ENCODE peak calls at places on chromosomes 5 and 9, in nine cellular contexts. One of them, this sample, is unnamed.

GRCh38 chr5:33433303-33434255 is 7.2 kb upstream of the TARS1 start:
- DNase-seq in right atrium auricular region: no peak
- DNase-seq in tibial artery: no peak
- DNase-seq in HFF-Myc: no peak
- DNase-seq in endothelial cell: no peak
- DNase-seq in A549: no peak
- DNase-seq in HCT116: no peak
- DNase-seq in cardiac fibroblast: peak
- DNase-seq in GM12865: no peak
- DNase-seq in this sample: no peak

GRCh38 chr9:13424204-13424603 is 144.7 kb upstream of the MPDZ start:
- DNase-seq in right atrium auricular region: no peak
- DNase-seq in tibial artery: no peak
- DNase-seq in HFF-Myc: no peak
- DNase-seq in endothelial cell: no peak
- DNase-seq in A549: peak
- DNase-seq in HCT116: no peak
- DNase-seq in cardiac fibroblast: no peak
- DNase-seq in GM12865: no peak
- DNase-seq in this sample: peak

GRCh38 chr5:125865166-125865815 is 557.9 kb upstream of the GRAMD2B start:
- DNase-seq in right atrium auricular region: no peak
- DNase-seq in tibial artery: no peak
- DNase-seq in HFF-Myc: no peak
- DNase-seq in endothelial cell: no peak
- DNase-seq in A549: no peak
- DNase-seq in HCT116: no peak
- DNase-seq in cardiac fibroblast: peak
- DNase-seq in GM12865: no peak
- DNase-seq in this sample: peak

GRCh38 chr9:78210841-78211301 is 25.0 kb upstream of the CEP78 start:
- DNase-seq in right atrium auricular region: no peak
- DNase-seq in tibial artery: no peak
- DNase-seq in HFF-Myc: no peak
- DNase-seq in endothelial cell: no peak
- DNase-seq in A549: no peak
- DNase-seq in HCT116: no peak
- DNase-seq in cardiac fibroblast: no peak
- DNase-seq in GM12865: peak
- DNase-seq in this sample: no peak

GRCh38 chr9:69542048-69542447 is 130.1 kb downstream of the APBA1 start:
- DNase-seq in right atrium auricular region: no peak
- DNase-seq in tibial artery: no peak
- DNase-seq in HFF-Myc: no peak
- DNase-seq in endothelial cell: no peak
- DNase-seq in A549: no peak
- DNase-seq in HCT116: no peak
- DNase-seq in cardiac fibroblast: no peak
- DNase-seq in GM12865: no peak
- DNase-seq in this sample: no peak

GRCh38 chr5:3852154-3852930 is 256.7 kb downstream of the IRX1 start:
- DNase-seq in right atrium auricular region: no peak
- DNase-seq in tibial artery: no peak
- DNase-seq in HFF-Myc: no peak
- DNase-seq in endothelial cell: no peak
- DNase-seq in A549: no peak
- DNase-seq in HCT116: no peak
- DNase-seq in cardiac fibroblast: peak
- DNase-seq in GM12865: no peak
- DNase-seq in this sample: no peak

GRCh38 chr5:174335682-174336364 is 290.3 kb downstream of the NSG2 start:
- DNase-seq in right atrium auricular region: no peak
- DNase-seq in tibial artery: no peak
- DNase-seq in HFF-Myc: no peak
- DNase-seq in endothelial cell: no peak
- DNase-seq in A549: no peak
- DNase-seq in HCT116: no peak
- DNase-seq in cardiac fibroblast: no peak
- DNase-seq in GM12865: no peak
- DNase-seq in this sample: no peak

GRCh38 chr9:69168709-69169217 is 5.3 kb upstream of the TJP2 start:
- DNase-seq in right atrium auricular region: no peak
- DNase-seq in tibial artery: no peak
- DNase-seq in HFF-Myc: no peak
- DNase-seq in endothelial cell: no peak
- DNase-seq in A549: no peak
- DNase-seq in HCT116: no peak
- DNase-seq in cardiac fibroblast: peak
- DNase-seq in GM12865: peak
- DNase-seq in this sample: peak

GRCh38 chr9:37801287-37801850 is 772 bp downstream of the DCAF10 start:
- DNase-seq in right atrium auricular region: no peak
- DNase-seq in tibial artery: no peak
- DNase-seq in HFF-Myc: no peak
- DNase-seq in endothelial cell: peak
- DNase-seq in A549: peak
- DNase-seq in HCT116: no peak
- DNase-seq in cardiac fibroblast: peak
- DNase-seq in GM12865: peak
- DNase-seq in this sample: peak

GRCh38 chr5:133247881-133248642 is 196.2 kb downstream of the HSPA4 start:
- DNase-seq in right atrium auricular region: no peak
- DNase-seq in tibial artery: no peak
- DNase-seq in HFF-Myc: no peak
- DNase-seq in endothelial cell: peak
- DNase-seq in A549: peak
- DNase-seq in HCT116: peak
- DNase-seq in cardiac fibroblast: peak
- DNase-seq in GM12865: peak
- DNase-seq in this sample: peak

GRCh38 chr5:172439785-172440480 is 14.4 kb downstream of the SH3PXD2B start:
- DNase-seq in right atrium auricular region: no peak
- DNase-seq in tibial artery: peak
- DNase-seq in HFF-Myc: no peak
- DNase-seq in endothelial cell: no peak
- DNase-seq in A549: no peak
- DNase-seq in HCT116: no peak
- DNase-seq in cardiac fibroblast: no peak
- DNase-seq in GM12865: no peak
- DNase-seq in this sample: no peak

GRCh38 chr5:130231786-130232185 is 327.5 kb downstream of the CHSY3 start:
- DNase-seq in right atrium auricular region: no peak
- DNase-seq in tibial artery: no peak
- DNase-seq in HFF-Myc: no peak
- DNase-seq in endothelial cell: no peak
- DNase-seq in A549: no peak
- DNase-seq in HCT116: no peak
- DNase-seq in cardiac fibroblast: no peak
- DNase-seq in GM12865: no peak
- DNase-seq in this sample: no peak
- TF ChIP-seq CTCF in right atrium auricular region: no peak
- TF ChIP-seq CTCF in tibial artery: no peak
- TF ChIP-seq CTCF in HFF-Myc: no peak
- TF ChIP-seq CTCF in endothelial cell: no peak
- TF ChIP-seq CTCF in A549: no peak
- TF ChIP-seq CTCF in HCT116: no peak
- TF ChIP-seq CTCF in cardiac fibroblast: no peak
- TF ChIP-seq CTCF in GM12865: no peak
- TF ChIP-seq CTCF in this sample: no peak

GRCh38 chr5:149406203-149406978 is 27.3 kb upstream of the IL17B start:
- DNase-seq in right atrium auricular region: no peak
- DNase-seq in tibial artery: peak
- DNase-seq in HFF-Myc: peak
- DNase-seq in endothelial cell: no peak
- DNase-seq in A549: no peak
- DNase-seq in HCT116: no peak
- DNase-seq in cardiac fibroblast: peak
- DNase-seq in GM12865: no peak
- DNase-seq in this sample: no peak
- TF ChIP-seq CTCF in right atrium auricular region: no peak
- TF ChIP-seq CTCF in tibial artery: peak
- TF ChIP-seq CTCF in HFF-Myc: no peak
- TF ChIP-seq CTCF in endothelial cell: no peak
- TF ChIP-seq CTCF in A549: no peak
- TF ChIP-seq CTCF in HCT116: no peak
- TF ChIP-seq CTCF in cardiac fibroblast: peak
- TF ChIP-seq CTCF in GM12865: no peak
- TF ChIP-seq CTCF in this sample: no peak

DNA sequence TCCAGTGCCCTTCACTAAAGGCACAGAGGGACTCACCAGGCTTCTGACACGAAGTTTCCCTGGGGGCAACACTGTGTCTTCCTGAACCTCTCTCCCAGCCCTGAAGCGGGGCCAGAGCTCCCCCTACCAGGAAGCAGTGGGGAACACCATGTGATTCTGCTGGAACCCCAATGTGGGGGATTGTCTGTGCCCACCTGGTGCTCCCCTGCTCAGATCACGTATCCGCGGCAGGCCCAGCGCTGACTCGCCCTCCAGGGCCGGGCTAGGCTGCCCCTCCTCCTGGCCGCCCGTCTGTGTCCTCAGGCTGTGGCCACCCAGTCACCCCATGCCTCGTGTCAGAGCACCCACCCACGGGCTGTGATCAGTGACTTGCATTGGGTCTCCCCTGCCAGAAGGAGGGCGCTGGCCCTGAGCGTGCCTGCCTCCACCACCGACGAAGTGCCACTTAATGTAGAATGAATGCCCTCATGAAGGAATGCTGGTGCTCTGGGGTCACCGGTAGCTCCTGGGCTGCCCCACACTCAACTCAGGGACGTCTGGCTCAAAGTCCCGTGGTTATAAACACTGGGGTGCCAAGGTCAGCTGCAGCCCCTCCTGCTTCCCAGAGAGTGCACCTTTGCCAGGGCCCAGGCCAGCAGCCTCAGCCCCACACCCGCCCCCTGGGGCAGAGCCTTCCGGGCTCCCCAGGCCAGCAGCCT is 22.1 kb downstream of the SARDH start:
- DNase-seq in right atrium auricular region: no peak
- DNase-seq in tibial artery: peak
- DNase-seq in HFF-Myc: no peak
- DNase-seq in endothelial cell: peak
- DNase-seq in A549: no peak
- DNase-seq in HCT116: no peak
- DNase-seq in cardiac fibroblast: peak
- DNase-seq in GM12865: no peak
- DNase-seq in this sample: no peak
- TF ChIP-seq CTCF in right atrium auricular region: peak
- TF ChIP-seq CTCF in tibial artery: no peak
- TF ChIP-seq CTCF in HFF-Myc: peak
- TF ChIP-seq CTCF in endothelial cell: no peak
- TF ChIP-seq CTCF in A549: peak
- TF ChIP-seq CTCF in HCT116: peak
- TF ChIP-seq CTCF in cardiac fibroblast: peak
- TF ChIP-seq CTCF in GM12865: peak
- TF ChIP-seq CTCF in this sample: no peak

GRCh38 chr5:97297063-97297715 is 114.1 kb upstream of the RIOK2 start:
- DNase-seq in right atrium auricular region: no peak
- DNase-seq in tibial artery: no peak
- DNase-seq in HFF-Myc: peak
- DNase-seq in endothelial cell: peak
- DNase-seq in A549: peak
- DNase-seq in HCT116: peak
- DNase-seq in cardiac fibroblast: peak
- DNase-seq in GM12865: peak
- DNase-seq in this sample: peak
- TF ChIP-seq CTCF in right atrium auricular region: peak
- TF ChIP-seq CTCF in tibial artery: peak
- TF ChIP-seq CTCF in HFF-Myc: peak
- TF ChIP-seq CTCF in endothelial cell: peak
- TF ChIP-seq CTCF in A549: peak
- TF ChIP-seq CTCF in HCT116: peak
- TF ChIP-seq CTCF in cardiac fibroblast: peak
- TF ChIP-seq CTCF in GM12865: peak
- TF ChIP-seq CTCF in this sample: peak

GRCh38 chr5:142653321-142653720 is 32.6 kb downstream of the FGF1 start:
- DNase-seq in right atrium auricular region: no peak
- DNase-seq in tibial artery: no peak
- DNase-seq in HFF-Myc: no peak
- DNase-seq in endothelial cell: no peak
- DNase-seq in A549: no peak
- DNase-seq in HCT116: no peak
- DNase-seq in cardiac fibroblast: no peak
- DNase-seq in GM12865: no peak
- DNase-seq in this sample: no peak

GRCh38 chr5:142655339-142656267 is 30.3 kb downstream of the FGF1 start:
- DNase-seq in right atrium auricular region: peak
- DNase-seq in tibial artery: peak
- DNase-seq in HFF-Myc: no peak
- DNase-seq in endothelial cell: peak
- DNase-seq in A549: peak
- DNase-seq in HCT116: peak
- DNase-seq in cardiac fibroblast: peak
- DNase-seq in GM12865: peak
- DNase-seq in this sample: peak

GRCh38 chr5:142657446-142657845 is 28.4 kb downstream of the FGF1 start:
- DNase-seq in right atrium auricular region: no peak
- DNase-seq in tibial artery: no peak
- DNase-seq in HFF-Myc: no peak
- DNase-seq in endothelial cell: no peak
- DNase-seq in A549: no peak
- DNase-seq in HCT116: no peak
- DNase-seq in cardiac fibroblast: no peak
- DNase-seq in GM12865: no peak
- DNase-seq in this sample: no peak

GRCh38 chr5:142652563-142652962 is 33.3 kb downstream of the FGF1 start:
- DNase-seq in right atrium auricular region: no peak
- DNase-seq in tibial artery: no peak
- DNase-seq in HFF-Myc: no peak
- DNase-seq in endothelial cell: no peak
- DNase-seq in A549: no peak
- DNase-seq in HCT116: no peak
- DNase-seq in cardiac fibroblast: no peak
- DNase-seq in GM12865: no peak
- DNase-seq in this sample: no peak

DNA sequence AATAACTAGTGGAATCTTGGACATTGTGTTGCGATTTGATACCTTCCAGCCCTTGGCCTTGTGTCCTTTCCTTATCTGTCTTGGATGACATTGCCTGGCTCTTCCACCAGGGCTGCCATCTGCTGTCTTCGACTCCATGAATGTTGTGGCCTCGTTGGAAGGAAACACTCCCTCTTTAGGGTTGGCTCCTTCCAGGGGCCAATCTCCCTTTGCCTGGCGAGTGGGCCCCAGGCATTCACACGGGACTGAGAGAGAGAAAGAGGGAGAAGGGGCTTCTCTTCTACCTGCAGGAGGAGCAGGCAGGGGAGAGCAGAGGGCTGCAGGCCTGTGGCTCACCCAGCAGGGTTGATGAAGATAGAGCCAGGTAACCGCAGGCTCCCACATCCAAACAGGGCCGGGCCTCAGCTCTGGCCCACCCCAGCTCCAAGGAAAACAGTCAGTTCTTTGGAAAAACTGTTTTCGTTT is 31.3 kb downstream of the FGF1 start:
- DNase-seq in right atrium auricular region: no peak
- DNase-seq in tibial artery: no peak
- DNase-seq in HFF-Myc: no peak
- DNase-seq in endothelial cell: no peak
- DNase-seq in A549: peak
- DNase-seq in HCT116: no peak
- DNase-seq in cardiac fibroblast: no peak
- DNase-seq in GM12865: no peak
- DNase-seq in this sample: no peak
- TF ChIP-seq CTCF in right atrium auricular region: no peak
- TF ChIP-seq CTCF in tibial artery: no peak
- TF ChIP-seq CTCF in HFF-Myc: no peak
- TF ChIP-seq CTCF in endothelial cell: peak
- TF ChIP-seq CTCF in A549: no peak
- TF ChIP-seq CTCF in HCT116: no peak
- TF ChIP-seq CTCF in cardiac fibroblast: peak
- TF ChIP-seq CTCF in GM12865: no peak
- TF ChIP-seq CTCF in this sample: peak

GRCh38 chr5:139513852-139514485 is 31.4 kb upstream of the STING1 start:
- DNase-seq in right atrium auricular region: no peak
- DNase-seq in tibial artery: no peak
- DNase-seq in HFF-Myc: no peak
- DNase-seq in endothelial cell: no peak
- DNase-seq in A549: no peak
- DNase-seq in HCT116: no peak
- DNase-seq in cardiac fibroblast: no peak
- DNase-seq in GM12865: no peak
- DNase-seq in this sample: no peak
- TF ChIP-seq CTCF in right atrium auricular region: no peak
- TF ChIP-seq CTCF in tibial artery: no peak
- TF ChIP-seq CTCF in HFF-Myc: no peak
- TF ChIP-seq CTCF in endothelial cell: peak
- TF ChIP-seq CTCF in A549: no peak
- TF ChIP-seq CTCF in HCT116: no peak
- TF ChIP-seq CTCF in cardiac fibroblast: no peak
- TF ChIP-seq CTCF in GM12865: no peak
- TF ChIP-seq CTCF in this sample: no peak